ENCODE peak calls at places on chromosomes 3 and 15, in nine cellular contexts. Q, W, L, E, U, Z, G, F and T are unnamed samples.
A peak's percentile ranks its signal among the peaks of the same experiment; 100 is the strongest.

GRCh38 chr15:66764067-66764428 is 62.0 kb downstream of the SMAD6 start:
- DNase-seq in Q (no peak), E (no peak), U (no peak), G (no peak), L (no peak), W (no peak), F (no peak), Z (no peak), T (no peak)

GRCh38 chr3:184337315-184337714 is at the start of gene FAM131A:
- DNase-seq in G (no peak), L (peak; percentile 69), E (no peak), Q (no peak), U (no peak), F (no peak), Z (peak; percentile 60), W (no peak), T (no peak)

GRCh38 chr15:99438222-99438592 is 127.6 kb upstream of the MEF2A start:
- DNase-seq in W (no peak), E (no peak), Q (no peak), U (no peak), Z (no peak), G (no peak), L (peak; percentile 6), F (no peak), T (no peak)

GRCh38 chr3:182795383-182795782 is 2.1 kb downstream of the ATP11B start:
- DNase-seq in W (peak; percentile 59), G (peak; percentile 70), E (no peak), Q (no peak), L (no peak), U (peak; percentile 22), Z (peak; percentile 25), F (no peak), T (no peak)

GRCh38 chr3:126197854-126198584 is 17.6 kb upstream of the ALDH1L1 start:
- DNase-seq in G (peak; percentile 70), E (peak; percentile 8), U (peak; percentile 48), W (peak; percentile 93), Q (no peak), L (peak; percentile 38), F (peak; percentile 77), Z (peak; percentile 66), T (peak; percentile 56)

GRCh38 chr3:39292961-39293360 is 13.1 kb upstream of the CX3CR1 start:
- DNase-seq in E (no peak), W (no peak), L (no peak), U (no peak), F (no peak), Z (no peak), G (no peak), Q (no peak), T (no peak)

GRCh38 chr3:136277115-136277514 is 27.0 kb downstream of the PCCB start:
- DNase-seq in L (no peak), F (no peak), Z (no peak), E (no peak), G (no peak), Q (no peak), W (no peak), U (no peak), T (no peak)

GRCh38 chr3:197007296-197007940 is 22.2 kb downstream of the MELTF start:
- DNase-seq in G (no peak), Z (no peak), L (no peak), E (no peak), Q (no peak), F (no peak), U (no peak), W (no peak), T (no peak)

GRCh38 chr3:180040966-180041365 is 4.2 kb upstream of the PEX5L start:
- DNase-seq in W (peak; percentile 31), E (no peak), Q (no peak), G (no peak), F (no peak), Z (peak; percentile 14), U (no peak), L (no peak), T (no peak)

GRCh38 chr15:90598053-90598577 is 68.4 kb downstream of the CRTC3 start:
- DNase-seq in G (peak; percentile 15), U (peak; percentile 67), E (no peak), Q (no peak), F (no peak), W (no peak), L (peak; percentile 56), Z (peak; percentile 33), T (no peak)

GRCh38 chr3:85495602-85496001 is 536.8 kb downstream of the CADM2 start:
- DNase-seq in Q (no peak), Z (no peak), F (no peak), L (no peak), W (no peak), U (no peak), E (no peak), G (no peak), T (no peak)

GRCh38 chr15:74175271-74176191 is 2.0 kb downstream of the ISLR start:
- DNase-seq in W (no peak), G (no peak), L (peak; percentile 6), E (no peak), Z (no peak), Q (no peak), F (no peak), U (no peak), T (no peak)

GRCh38 chr15:66797921-66798320 is 95.9 kb downstream of the SMAD6 start:
- DNase-seq in W (no peak), Z (no peak), U (no peak), G (no peak), E (no peak), L (no peak), Q (no peak), F (no peak), T (no peak)

GRCh38 chr3:5017953-5018531 is 38.8 kb downstream of the BHLHE40 start:
- DNase-seq in G (peak; percentile 71), E (no peak), Z (peak; percentile 72), Q (no peak), W (peak; percentile 30), L (peak; percentile 61), F (no peak), U (no peak), T (peak; percentile 53)

GRCh38 chr3:82467051-82467450 is 705.6 kb upstream of the GBE1 start:
- DNase-seq in Z (no peak), W (no peak), U (no peak), E (no peak), F (no peak), L (no peak), Q (no peak), G (no peak), T (no peak)

GRCh38 chr3:189507856-189508255 is 123.3 kb upstream of the TP63 start:
- DNase-seq in E (no peak), G (no peak), F (no peak), W (no peak), L (no peak), Q (no peak), Z (no peak), U (no peak), T (no peak)

GRCh38 chr15:77464129-77464865 is 43.6 kb downstream of the HMG20A start:
- DNase-seq in Q (no peak), Z (no peak), U (no peak), F (no peak), E (no peak), L (no peak), G (no peak), W (no peak), T (no peak)

GRCh38 chr3:25654576-25654975 is 10.1 kb downstream of the TOP2B start:
- DNase-seq in L (no peak), U (no peak), W (no peak), E (no peak), F (no peak), G (no peak), Z (no peak), Q (no peak), T (no peak)

GRCh38 chr15:28975766-28976179 is 90.0 kb downstream of the APBA2 start:
- DNase-seq in Q (no peak), F (peak; percentile 61), G (peak; percentile 36), E (peak; percentile 24), Z (peak; percentile 57), U (peak; percentile 41), W (peak; percentile 71), L (no peak), T (peak; percentile 59)

GRCh38 chr3:121759541-121760202 is 10.1 kb upstream of the GOLGB1 start:
- DNase-seq in Q (no peak), U (no peak), F (no peak), Z (no peak), L (no peak), G (no peak), W (no peak), E (no peak), T (no peak)

GRCh38 chr15:77739591-77740378 is 107.1 kb upstream of the LINGO1 start:
- DNase-seq in Q (no peak), L (no peak), U (no peak), E (no peak), Z (no peak), F (no peak), W (no peak), G (no peak), T (no peak)

GRCh38 chr3:78414261-78414660 is 1353.5 kb downstream of the ROBO1 start:
- DNase-seq in E (no peak), W (no peak), Q (no peak), U (no peak), F (no peak), G (no peak), L (no peak), Z (no peak), T (no peak)

GRCh38 chr15:60000113-60000823 is 3.8 kb upstream of the FOXB1 start:
- DNase-seq in Z (no peak), U (no peak), F (no peak), G (no peak), W (no peak), L (no peak), E (no peak), Q (no peak), T (no peak)

GRCh38 chr3:69058180-69058946 is 6.2 kb upstream of the TMF1 start:
- DNase-seq in U (no peak), F (no peak), L (no peak), G (no peak), Q (no peak), E (no peak), W (no peak), Z (no peak), T (no peak)

GRCh38 chr3:169658311-169658931 is 5.1 kb downstream of the MECOM start:
- DNase-seq in F (no peak), L (peak; percentile 56), Z (no peak), U (no peak), Q (no peak), E (no peak), G (no peak), W (no peak), T (no peak)

GRCh38 chr15:49468440-49468839 is 45.4 kb downstream of the FGF7 start:
- DNase-seq in U (no peak), Z (peak; percentile 74), E (no peak), Q (no peak), W (peak; percentile 5), L (no peak), F (no peak), G (no peak), T (peak; percentile 7)

GRCh38 chr3:58585994-58586393 is 8.8 kb upstream of the FAM107A start:
- DNase-seq in E (no peak), L (no peak), Z (no peak), G (no peak), U (no peak), W (peak; percentile 15), F (no peak), Q (no peak), T (no peak)

GRCh38 chr3:49883992-49884391 is 14.3 kb upstream of the CAMKV start:
- DNase-seq in E (no peak), L (no peak), W (peak; percentile 47), Z (peak; percentile 16), F (no peak), U (no peak), G (no peak), Q (no peak), T (no peak)

GRCh38 chr3:152071315-152071714 is 197.4 kb upstream of the MBNL1 start:
- DNase-seq in F (no peak), L (no peak), Q (no peak), E (no peak), Z (no peak), W (no peak), G (no peak), U (no peak), T (no peak)

GRCh38 chr3:66499881-66500574 is 794 bp downstream of the LRIG1 start:
- DNase-seq in F (no peak), U (no peak), Z (no peak), L (peak; percentile 37), E (peak; percentile 28), G (no peak), Q (no peak), W (peak; percentile 8), T (no peak)

GRCh38 chr3:41711656-41712055 is 250.2 kb downstream of the ULK4 start:
- DNase-seq in Z (peak; percentile 82), L (no peak), U (no peak), E (no peak), W (no peak), F (peak; percentile 47), G (no peak), Q (no peak), T (peak; percentile 71)